ENCODE peak calls at places on chromosomes 11 and 22, in six cellular contexts. X is A549, N is Peyer's patch, K is body of pancreas, Q is lower leg skin, D is tibial nerve. G is an unnamed sample.

GRCh38 chr11:63813563-63814382 is 517 bp downstream of the SPINDOC start:
- DNase-seq in N (peak), K (peak), D (peak), Q (peak), X (peak), G (no peak)

GRCh38 chr11:115939726-115940421 is 435.7 kb upstream of the CADM1 start:
- DNase-seq in D (no peak), X (no peak), K (no peak), Q (no peak), N (no peak), G (no peak)

GRCh38 chr11:124612567-124613245 is 1.5 kb downstream of the PANX3 start:
- DNase-seq in N (no peak), X (no peak), Q (no peak), K (no peak), D (no peak), G (no peak)

GRCh38 chr22:46010951-46011626 is 34.1 kb upstream of the WNT7B start:
- DNase-seq in D (no peak), N (no peak), Q (peak), X (no peak), K (peak), G (no peak)

GRCh38 chr22:46959369-46959768 is 196.9 kb downstream of the TBC1D22A start:
- DNase-seq in X (no peak), D (no peak), N (no peak), Q (peak), K (no peak), G (no peak)

GRCh38 chr22:46070215-46070721 is 80.1 kb upstream of the PPARA start:
- DNase-seq in Q (peak), N (no peak), X (no peak), K (peak), D (peak), G (no peak)

GRCh38 chr11:134514354-134514951 is 102.4 kb upstream of the B3GAT1 start:
- DNase-seq in K (no peak), N (no peak), Q (peak), D (no peak), X (no peak), G (no peak)

GRCh38 chr11:63375434-63375833 is 5.8 kb downstream of the SLC22A9 start:
- DNase-seq in N (no peak), K (no peak), Q (no peak), D (no peak), X (no peak), G (no peak)

GRCh38 chr11:134761361-134761760 is 349.3 kb upstream of the B3GAT1 start:
- DNase-seq in X (no peak), K (no peak), Q (no peak), N (no peak), D (no peak), G (no peak)

GRCh38 chr11:106939157-106939556 is 79.1 kb downstream of the GUCY1A2 start:
- DNase-seq in X (no peak), K (no peak), Q (no peak), D (no peak), N (no peak), G (no peak)

GRCh38 chr11:2584812-2585565 is 114.8 kb downstream of the KCNQ1OT1 start:
- DNase-seq in Q (peak), K (peak), N (peak), X (no peak), D (no peak), G (no peak)

GRCh38 chr22:40654522-40655167 is 18.1 kb upstream of the MRTFA start:
- DNase-seq in Q (no peak), D (peak), K (peak), N (no peak), X (peak), G (no peak)

GRCh38 chr11:92296138-92296515 is 71.5 kb downstream of the FAT3 start:
- DNase-seq in K (no peak), Q (no peak), N (no peak), X (no peak), D (no peak), G (no peak)

GRCh38 chr11:21921151-21921550 is 271.7 kb upstream of the ANO5 start:
- DNase-seq in N (no peak), D (no peak), X (no peak), K (no peak), Q (no peak), G (no peak)

GRCh38 chr11:2585566-2586090 is 114.2 kb downstream of the KCNQ1OT1 start:
- DNase-seq in X (no peak), K (peak), Q (peak), N (peak), D (no peak), G (no peak)

GRCh38 chr11:46239801-46240061 is 37.7 kb upstream of the CREB3L1 start:
- DNase-seq in X (no peak), K (no peak), D (no peak), Q (no peak), N (no peak), G (no peak)

GRCh38 chr11:62865641-62866040 is 15.1 kb upstream of the SLC3A2 start:
- DNase-seq in K (no peak), N (no peak), D (no peak), X (no peak), Q (no peak), G (no peak)

GRCh38 chr11:78630155-78630554 is 55.5 kb upstream of the NARS2 start:
- DNase-seq in X (no peak), N (no peak), Q (no peak), K (no peak), D (no peak), G (no peak)

GRCh38 chr22:25002241-25002985 is 49.9 kb downstream of the KIAA1671 start:
- DNase-seq in D (no peak), Q (no peak), X (no peak), N (no peak), K (no peak), G (no peak)

GRCh38 chr22:35930933-35931332 is 97.7 kb downstream of the RBFOX2 start:
- DNase-seq in D (peak), X (peak), K (no peak), N (no peak), Q (no peak), G (peak)

GRCh38 chr22:37748659-37749058 is 51.8 kb downstream of the TRIOBP start:
- DNase-seq in N (no peak), K (no peak), X (no peak), D (no peak), Q (no peak), G (no peak)

GRCh38 chr22:49760280-49760629 is 67.4 kb downstream of the BRD1 start:
- DNase-seq in N (no peak), K (no peak), D (no peak), Q (no peak), X (no peak), G (no peak)

GRCh38 chr22:26953380-26953807 is 296.0 kb downstream of the MIAT start:
- DNase-seq in D (no peak), N (no peak), K (no peak), Q (peak), X (no peak), G (no peak)

GRCh38 chr22:44395116-44396005 is 82.6 kb upstream of the SHISAL1 start:
- DNase-seq in D (no peak), X (no peak), Q (peak), K (peak), N (no peak), G (no peak)

GRCh38 chr11:78350646-78351165 is 66.9 kb downstream of the GAB2 start:
- DNase-seq in Q (no peak), D (peak), N (no peak), K (no peak), X (no peak), G (no peak)

GRCh38 chr22:17266261-17266971 is 47.2 kb upstream of the ADA2 start:
- DNase-seq in D (no peak), X (no peak), K (peak), N (no peak), Q (no peak), G (no peak)

DNA sequence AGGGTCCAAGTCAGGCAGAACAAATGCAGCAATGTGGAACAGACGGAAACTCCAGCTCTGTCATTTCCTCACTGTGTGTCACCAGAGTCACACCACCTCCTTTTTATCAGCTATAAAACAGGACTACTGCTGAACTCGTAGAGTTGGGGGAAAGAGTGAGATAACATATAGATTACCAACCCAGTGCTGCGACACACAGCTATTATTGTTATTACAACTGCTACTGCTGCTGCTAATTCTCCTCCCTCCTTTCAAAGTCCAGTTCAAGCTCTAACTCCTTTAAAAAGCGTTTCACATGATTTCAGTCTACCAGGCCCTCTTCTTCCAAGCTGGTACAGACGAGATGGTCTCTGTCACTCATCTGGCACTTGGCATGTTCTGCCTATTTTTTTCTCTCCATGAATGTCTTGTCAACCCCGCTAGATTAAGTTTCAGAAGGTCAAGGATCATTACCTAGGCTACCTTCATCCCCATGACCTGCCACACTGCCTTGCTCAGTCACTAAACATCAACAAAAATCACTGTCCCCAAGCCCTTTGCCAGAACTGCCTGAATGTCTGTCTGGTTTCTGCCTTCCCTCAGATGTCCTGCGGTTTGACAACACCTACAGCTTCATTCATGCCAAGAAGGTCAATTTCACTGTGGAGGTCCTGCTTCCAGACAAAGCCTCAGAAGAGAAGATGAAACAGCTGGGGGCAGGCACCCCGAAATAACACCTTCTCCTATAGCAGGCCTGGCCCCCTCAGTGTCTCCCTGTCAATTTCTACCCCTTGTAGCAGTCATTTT is 3.7 kb upstream of the MTFP1 start:
- DNase-seq in Q (no peak), N (no peak), D (no peak), X (no peak), K (no peak), G (no peak)
- TF ChIP-seq POLR2A in Q (no peak), N (peak), D (no peak), X (no peak), K (no peak), G (no peak)

DNA sequence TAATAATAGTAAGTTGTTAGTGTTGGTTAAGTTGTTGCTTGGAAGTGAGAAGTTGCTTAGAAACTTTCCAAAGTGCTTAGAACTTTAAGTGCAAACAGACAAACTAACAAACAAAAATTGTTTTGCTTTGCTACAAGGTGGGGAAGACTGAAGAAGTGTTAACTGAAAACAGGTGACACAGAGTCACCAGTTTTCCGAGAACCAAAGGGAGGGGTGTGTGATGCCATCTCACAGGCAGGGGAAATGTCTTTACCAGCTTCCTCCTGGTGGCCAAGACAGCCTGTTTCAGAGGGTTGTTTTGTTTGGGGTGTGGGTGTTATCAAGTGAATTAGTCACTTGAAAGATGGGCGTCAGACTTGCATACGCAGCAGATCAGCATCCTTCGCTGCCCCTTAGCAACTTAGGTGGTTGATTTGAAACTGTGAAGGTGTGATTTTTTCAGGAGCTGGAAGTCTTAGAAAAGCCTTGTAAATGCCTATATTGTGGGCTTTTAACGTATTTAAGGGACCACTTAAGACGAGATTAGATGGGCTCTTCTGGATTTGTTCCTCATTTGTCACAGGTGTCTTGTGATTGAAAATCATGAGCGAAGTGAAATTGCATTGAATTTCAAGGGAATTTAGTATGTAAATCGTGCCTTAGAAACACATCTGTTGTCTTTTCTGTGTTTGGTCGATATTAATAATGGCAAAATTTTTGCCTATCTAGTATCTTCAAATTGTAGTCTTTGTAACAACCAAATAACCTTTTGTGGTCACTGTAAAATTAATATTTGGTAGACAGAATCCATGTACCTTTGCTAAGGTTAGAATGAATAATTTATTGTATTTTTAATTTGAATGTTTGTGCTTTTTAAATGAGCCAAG is 2.7 kb downstream of the NEAT1 start:
- DNase-seq in Q (peak), N (peak), X (no peak), D (peak), K (peak), G (peak)
- TF ChIP-seq POLR2A in Q (no peak), N (peak), X (no peak), D (no peak), K (no peak), G (no peak)

GRCh38 chr11:19229671-19230070 is 11.1 kb downstream of the E2F8 start:
- DNase-seq in D (no peak), X (no peak), Q (no peak), N (no peak), K (no peak), G (no peak)

GRCh38 chr11:19228956-19229355 is 11.8 kb downstream of the E2F8 start:
- DNase-seq in X (no peak), K (no peak), Q (no peak), D (no peak), N (no peak), G (no peak)

GRCh38 chr11:19234428-19234827 is 6.3 kb downstream of the E2F8 start:
- DNase-seq in Q (no peak), X (no peak), N (no peak), K (no peak), D (no peak), G (no peak)

GRCh38 chr11:19237381-19237780 is 3.4 kb downstream of the E2F8 start:
- DNase-seq in Q (no peak), N (no peak), D (no peak), K (no peak), X (no peak), G (no peak)

DNA sequence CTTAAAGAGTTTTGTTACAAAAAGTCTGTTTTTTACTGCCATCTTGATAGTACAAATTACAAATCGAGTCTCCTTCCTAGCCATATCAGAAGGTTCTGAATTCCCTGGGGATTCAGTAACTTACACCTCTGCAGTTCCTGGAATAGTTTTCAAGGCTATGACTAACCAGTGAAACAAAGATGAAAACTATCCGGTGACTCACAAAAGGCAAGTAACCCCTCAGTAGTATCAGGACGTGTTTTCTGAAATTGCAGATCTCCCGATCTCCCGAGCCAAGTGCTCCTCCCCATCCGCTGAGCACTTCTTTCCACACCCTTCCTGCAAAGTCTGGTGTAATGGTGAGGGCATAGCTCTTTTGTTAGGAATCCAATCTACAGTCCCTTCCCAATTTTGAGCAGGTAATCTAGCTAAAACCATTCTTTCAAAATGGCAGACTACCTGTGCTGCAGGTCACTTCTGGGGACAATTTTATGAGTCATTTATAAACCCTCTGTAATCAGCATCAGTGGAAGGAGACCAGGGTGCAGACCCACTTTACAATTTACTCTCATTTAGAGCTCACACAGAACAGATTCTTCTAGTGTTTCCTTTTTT is 7.7 kb downstream of the E2F8 start:
- DNase-seq in X (peak), K (no peak), N (no peak), Q (no peak), D (no peak), G (peak)
- TF ChIP-seq POLR2A in X (no peak), K (no peak), N (no peak), Q (no peak), D (no peak), G (no peak)

DNA sequence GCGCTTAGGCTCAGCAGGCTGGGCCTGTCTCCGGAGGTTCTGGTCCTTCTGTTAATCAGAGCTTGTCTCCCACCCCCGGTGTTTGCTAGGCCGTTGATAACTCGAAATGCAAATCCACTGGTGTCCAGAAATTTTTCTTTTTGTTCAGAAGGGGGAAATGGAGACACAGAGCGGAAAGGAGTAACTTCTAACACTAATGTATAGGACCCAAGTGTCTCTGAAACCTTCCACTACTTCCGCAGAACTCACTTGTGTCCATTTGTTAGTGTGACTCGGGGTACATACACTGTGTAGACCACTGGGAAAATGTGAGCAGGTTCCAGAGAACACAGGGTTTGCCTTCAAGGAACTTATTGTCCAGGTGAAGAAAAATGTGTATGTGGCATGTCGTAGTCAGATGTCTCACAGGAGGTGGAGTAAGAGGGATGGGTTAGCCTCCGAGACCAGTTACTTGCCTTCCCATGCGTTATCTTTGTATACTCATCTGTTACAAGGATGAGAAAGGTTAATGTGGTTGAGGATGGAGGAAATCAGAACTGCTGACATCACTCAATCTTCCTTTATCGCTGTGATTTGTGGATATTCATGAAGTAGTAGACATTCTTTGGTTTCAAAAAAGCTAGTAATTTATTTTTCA is 823 bp downstream of the ARCN1 start:
- DNase-seq in Q (no peak), D (no peak), K (no peak), X (peak), N (no peak), G (peak)
- TF ChIP-seq POLR2A in Q (no peak), D (no peak), K (no peak), X (no peak), N (no peak), G (no peak)

GRCh38 chr11:20034941-20035340 is 125.3 kb downstream of the DBX1 start:
- DNase-seq in D (no peak), Q (no peak), N (no peak), X (no peak), K (no peak), G (no peak)

GRCh38 chr11:20033806-20034205 is 126.5 kb downstream of the DBX1 start:
- DNase-seq in D (no peak), Q (no peak), N (no peak), X (no peak), K (peak), G (no peak)

GRCh38 chr11:20036625-20037335 is 123.5 kb downstream of the DBX1 start:
- DNase-seq in X (no peak), D (no peak), K (peak), N (no peak), Q (no peak), G (no peak)

GRCh38 chr11:20035701-20036601 is 124.3 kb downstream of the DBX1 start:
- DNase-seq in K (no peak), Q (no peak), N (no peak), X (peak), D (peak), G (no peak)

GRCh38 chr11:20035375-20035700 is 124.9 kb downstream of the DBX1 start:
- DNase-seq in N (no peak), Q (no peak), K (no peak), X (no peak), D (no peak), G (no peak)
- TF ChIP-seq POLR2A in N (no peak), Q (no peak), K (no peak), X (no peak), D (no peak), G (no peak)

DNA sequence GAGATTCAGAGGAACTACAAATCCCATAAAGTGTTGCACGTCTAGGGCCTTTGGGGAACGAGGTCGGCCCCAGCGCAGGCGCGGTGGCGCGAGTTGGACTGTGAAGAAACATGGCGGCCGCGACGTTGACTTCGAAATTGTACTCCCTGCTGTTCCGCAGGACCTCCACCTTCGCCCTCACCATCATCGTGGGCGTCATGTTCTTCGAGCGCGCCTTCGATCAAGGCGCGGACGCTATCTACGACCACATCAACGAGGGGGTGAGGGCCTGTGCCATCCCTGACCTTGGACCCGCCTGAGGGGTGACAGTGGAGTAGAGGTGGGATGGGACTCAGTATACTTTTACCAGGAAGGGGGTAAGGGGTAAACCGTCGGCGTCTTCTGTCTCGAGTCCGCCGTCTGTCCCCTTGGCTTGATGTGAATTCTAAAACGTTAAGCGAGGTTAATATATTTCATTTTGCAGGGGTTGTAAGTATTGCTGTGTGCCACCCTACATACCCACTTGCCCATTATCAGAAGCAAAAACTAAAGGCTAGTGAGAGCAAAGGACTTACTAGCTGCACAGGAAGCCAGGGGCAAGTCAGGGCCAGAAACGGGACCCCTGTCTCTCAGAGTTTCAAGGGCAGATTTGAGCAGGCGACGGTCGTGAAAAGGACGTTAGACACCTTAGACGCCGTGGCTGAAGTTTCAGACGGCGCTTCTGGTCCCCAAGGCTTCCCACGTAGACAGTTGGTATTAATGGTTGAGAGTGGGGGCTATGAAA is at the start of gene UQCR10:
- DNase-seq in D (peak), K (peak), N (peak), X (peak), Q (peak), G (peak)
- TF ChIP-seq POLR2A in D (peak), K (no peak), N (peak), X (peak), Q (no peak), G (no peak)

GRCh38 chr22:29031236-29031982 is 30.2 kb downstream of the C22orf31 start:
- DNase-seq in N (no peak), K (peak), X (peak), D (peak), Q (no peak), G (peak)
- TF ChIP-seq POLR2A in N (no peak), K (no peak), X (no peak), D (peak), Q (no peak), G (no peak)

G was measured in HCT116.